ENCODE peak calls at places on chromosomes 7 and 10, in ten cellular contexts. D is IMR-90; A is SK-N-SH; K is CD4-positive, CD25-positive, alpha-beta regulatory T cell; M is hepatocyte; X is CD8-positive, alpha-beta memory T cell; P is gastrocnemius medialis; I is psoas muscle; S is astrocyte; T is PC-3. W is an unnamed sample.

GRCh38 chr7:36272567-36273269 is 116.9 kb upstream of the ANLN start:
- DNase-seq in D (peak; percentile 35), A (no peak), K (no peak), M (peak; percentile 58), X (no peak), P (no peak), I (no peak), S (no peak), T (no peak), W (peak; percentile 34)

GRCh38 chr10:63416376-63416775 is 49.4 kb downstream of the JMJD1C start:
- DNase-seq in D (peak; percentile 43), A (no peak), K (no peak), M (no peak), X (no peak), P (no peak), I (no peak), S (no peak), T (no peak), W (no peak)

GRCh38 chr7:30751696-30752273 is at the start of gene INMT:
- DNase-seq in D (no peak), A (no peak), K (no peak), M (no peak), X (no peak), P (no peak), I (no peak), S (no peak), T (no peak), W (no peak)

GRCh38 chr10:132096863-132097478 is 31.2 kb downstream of the JAKMIP3 start:
- DNase-seq in D (no peak), A (no peak), K (no peak), M (peak; percentile 2), X (no peak), P (no peak), I (no peak), S (no peak), T (no peak), W (no peak)

GRCh38 chr7:101688183-101688831 is 59.2 kb upstream of the MYL10 start:
- DNase-seq in D (peak; percentile 46), A (peak; percentile 98), K (peak; percentile 59), M (peak; percentile 85), X (peak; percentile 75), P (peak; percentile 40), I (peak; percentile 89), S (peak; percentile 15), T (peak; percentile 70), W (peak; percentile 95)

GRCh38 chr7:149188637-149189259 is 6.6 kb upstream of the ZNF282 start:
- DNase-seq in D (no peak), A (peak; percentile 48), K (no peak), M (no peak), X (no peak), P (no peak), I (no peak), S (no peak), T (no peak), W (no peak)

GRCh38 chr7:140899883-140900282 is 24.8 kb downstream of the BRAF start:
- DNase-seq in D (no peak), A (peak; percentile 63), K (no peak), M (no peak), X (no peak), P (no peak), I (no peak), S (no peak), T (no peak), W (no peak)

GRCh38 chr10:8073696-8074416 is 19.4 kb downstream of the GATA3 start:
- DNase-seq in D (no peak), A (peak; percentile 51), K (no peak), M (no peak), X (no peak), P (no peak), I (no peak), S (peak; percentile 64), T (no peak), W (no peak)

GRCh38 chr10:112961609-112962008 is 11.6 kb downstream of the TCF7L2 start:
- DNase-seq in D (no peak), A (no peak), K (no peak), M (no peak), X (peak; percentile 14), P (no peak), I (no peak), S (no peak), T (no peak), W (no peak)
- H3K4me1 ChIP-seq in D (peaks cover 38% of the 10 kb centered on the region), A (peaks cover 61% of the 10 kb centered on the region), K (no peaks in the 10 kb centered on the region), M (peaks cover 74% of the 10 kb centered on the region), X (no peaks in the 10 kb centered on the region), P (peaks cover 37% of the 10 kb centered on the region), I (peaks cover 37% of the 10 kb centered on the region), S (peaks cover 57% of the 10 kb centered on the region), T (peaks cover 67% of the 10 kb centered on the region), W (peaks cover 60% of the 10 kb centered on the region)

DNA sequence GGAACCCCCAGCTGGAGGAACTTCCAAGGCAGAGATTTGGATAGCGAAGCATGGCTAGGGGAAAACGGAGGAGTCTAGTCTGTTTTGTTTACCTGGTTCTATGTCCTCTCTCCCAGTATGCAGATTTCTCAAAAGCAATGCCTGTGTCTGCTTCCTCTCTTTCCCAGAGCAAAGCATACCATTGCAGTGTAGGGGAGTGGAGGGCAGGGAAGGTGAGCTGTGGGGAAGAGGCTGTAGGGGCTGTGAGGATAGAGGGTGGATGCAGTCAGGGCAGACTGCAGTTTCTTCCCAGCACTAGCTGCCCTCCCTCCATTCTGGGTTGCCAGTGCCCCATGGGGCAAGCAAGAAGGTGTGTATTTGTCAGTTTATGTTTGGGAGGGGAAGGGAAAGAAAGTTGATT is 16.9 kb upstream of the TSPAN14 start:
- DNase-seq in D (no peak), A (no peak), K (no peak), M (no peak), X (no peak), P (no peak), I (no peak), S (no peak), T (no peak), W (no peak)
- H3K4me1 ChIP-seq in D (no peaks in the 10 kb centered on the region), A (no peaks in the 10 kb centered on the region), K (no peaks in the 10 kb centered on the region), M (no peaks in the 10 kb centered on the region), X (no peaks in the 10 kb centered on the region), P (no peaks in the 10 kb centered on the region), I (no peaks in the 10 kb centered on the region), S (no peaks in the 10 kb centered on the region), T (no peaks in the 10 kb centered on the region), W (no peaks in the 10 kb centered on the region)

GRCh38 chr7:69605070-69605469 is 6.8 kb downstream of the AUTS2 start:
- DNase-seq in D (no peak), A (no peak), K (no peak), M (no peak), X (no peak), P (no peak), I (no peak), S (no peak), T (no peak), W (no peak)

GRCh38 chr7:69610675-69611037 is 12.4 kb downstream of the AUTS2 start:
- DNase-seq in D (no peak), A (peak; percentile 50), K (no peak), M (no peak), X (no peak), P (no peak), I (no peak), S (no peak), T (no peak), W (no peak)

GRCh38 chr7:69609901-69610674 is 11.8 kb downstream of the AUTS2 start:
- DNase-seq in D (no peak), A (peak; percentile 32), K (no peak), M (no peak), X (no peak), P (no peak), I (no peak), S (peak; percentile 65), T (no peak), W (no peak)

GRCh38 chr7:69608049-69608448 is 9.8 kb downstream of the AUTS2 start:
- DNase-seq in D (no peak), A (no peak), K (no peak), M (no peak), X (no peak), P (peak; percentile 30), I (no peak), S (no peak), T (no peak), W (no peak)

DNA sequence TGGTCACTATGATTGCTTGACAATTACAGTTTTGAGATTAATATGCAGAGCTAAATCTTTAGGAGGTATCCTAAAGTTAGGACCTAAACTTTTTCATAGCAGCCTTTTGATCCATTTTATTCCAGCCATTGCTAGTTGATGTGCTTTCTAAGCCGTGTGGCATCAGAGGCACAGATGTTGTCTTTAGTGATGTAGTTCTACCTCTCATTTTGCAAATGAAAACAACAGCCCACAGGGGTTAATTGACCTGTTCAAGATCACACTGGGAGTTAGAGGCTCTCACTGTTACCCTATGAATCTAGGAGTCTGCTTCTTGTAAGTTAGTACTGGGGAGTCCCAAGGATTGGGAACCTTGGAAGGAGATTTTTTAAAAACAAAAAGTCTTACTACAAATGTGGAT is 10.6 kb downstream of the AUTS2 start:
- DNase-seq in D (no peak), A (no peak), K (no peak), M (no peak), X (no peak), P (no peak), I (no peak), S (no peak), T (no peak), W (no peak)
- H3K4me1 ChIP-seq in D (no peaks in the 10 kb centered on the region), A (peaks cover 18% of the 10 kb centered on the region), K (no peaks in the 10 kb centered on the region), M (no peaks in the 10 kb centered on the region), X (peaks cover 8% of the 10 kb centered on the region), P (peaks cover 21% of the 10 kb centered on the region), I (no peaks in the 10 kb centered on the region), S (no peaks in the 10 kb centered on the region), T (no peaks in the 10 kb centered on the region), W (no peaks in the 10 kb centered on the region)

DNA sequence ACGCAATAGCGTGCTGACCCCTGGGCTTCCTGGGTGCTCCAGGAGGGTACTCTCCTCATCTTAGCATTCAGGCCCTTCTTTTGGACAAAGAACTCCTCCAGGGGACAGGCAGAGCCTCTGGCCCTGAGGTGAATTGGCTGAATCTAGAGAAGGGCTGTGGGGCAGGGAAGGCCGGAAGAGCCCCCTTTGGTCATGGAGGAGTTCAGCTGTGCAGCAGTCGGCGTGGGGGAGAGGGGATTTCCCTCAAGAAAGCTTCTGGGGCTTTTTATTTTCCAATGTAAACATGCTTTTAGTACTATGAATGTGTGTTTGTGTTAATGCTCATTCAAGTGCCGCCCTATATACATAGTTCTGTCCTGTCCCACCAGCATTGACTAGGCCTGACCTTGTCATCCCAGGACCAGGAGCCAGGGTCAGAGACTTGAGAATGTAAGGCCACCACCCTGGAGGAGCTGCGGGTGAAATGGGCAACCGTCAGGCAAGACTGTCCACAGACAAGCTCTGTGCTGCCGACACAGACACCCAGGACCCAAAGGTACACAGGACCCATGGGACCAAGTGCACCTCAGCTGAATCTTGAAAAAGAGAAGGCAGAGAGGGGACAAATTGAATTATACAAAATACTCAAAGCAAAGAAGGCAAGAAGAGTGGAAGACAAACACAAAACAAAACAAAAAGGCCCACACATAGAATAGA is 38.7 kb downstream of the FIGNL1 start:
- DNase-seq in D (no peak), A (no peak), K (no peak), M (no peak), X (no peak), P (no peak), I (no peak), S (no peak), T (no peak), W (no peak)
- H3K4me1 ChIP-seq in D (no peaks in the 10 kb centered on the region), A (no peaks in the 10 kb centered on the region), K (no peaks in the 10 kb centered on the region), M (no peaks in the 10 kb centered on the region), X (peaks cover 8% of the 10 kb centered on the region), P (no peaks in the 10 kb centered on the region), I (no peaks in the 10 kb centered on the region), S (no peaks in the 10 kb centered on the region), T (no peaks in the 10 kb centered on the region), W (no peaks in the 10 kb centered on the region)

DNA sequence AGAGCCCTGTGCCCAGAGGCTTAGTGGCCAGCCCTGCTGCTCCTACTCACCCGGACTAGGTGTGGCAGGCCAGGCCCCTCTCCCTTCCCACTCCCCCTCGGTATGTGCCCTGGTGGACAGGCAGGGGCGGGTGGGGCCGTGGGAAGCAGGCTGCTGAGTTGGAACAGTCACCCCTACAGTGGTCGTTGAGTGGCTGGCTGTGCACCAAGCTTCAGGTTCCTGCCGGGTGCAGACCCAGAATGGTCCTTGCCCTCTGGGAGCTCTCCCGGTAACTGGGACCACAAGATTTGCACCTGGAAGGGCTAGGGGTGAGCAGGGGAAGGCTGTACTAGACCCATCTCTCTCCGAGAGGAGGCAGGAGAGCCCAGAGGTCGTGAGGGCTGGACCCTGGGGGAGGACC is 68.6 kb downstream of the ZMIZ1 start:
- DNase-seq in D (no peak), A (no peak), K (no peak), M (no peak), X (no peak), P (no peak), I (no peak), S (peak; percentile 49), T (no peak), W (no peak)
- H3K4me1 ChIP-seq in D (peaks cover 68% of the 10 kb centered on the region), A (peaks cover 25% of the 10 kb centered on the region), K (peaks cover 34% of the 10 kb centered on the region), M (peaks cover 57% of the 10 kb centered on the region), X (peaks cover 37% of the 10 kb centered on the region), P (peaks cover 72% of the 10 kb centered on the region), I (peaks cover 76% of the 10 kb centered on the region), S (peaks cover 66% of the 10 kb centered on the region), T (peaks cover 4% of the 10 kb centered on the region), W (peaks cover 65% of the 10 kb centered on the region)

W was measured in osteoblast.